ENCODE peak calls at places on chromosomes 11 and 22, in four cellular contexts. R is spleen, S is heart left ventricle, L is AG04450. G is an unnamed sample.

GRCh38 chr11:108223449-108224149 is 732 bp downstream of the ATM start:
- DNase-seq in R (no peak), S (no peak), L (no peak), G (peak; percentile 76)

GRCh38 chr11:27319065-27319464 is 44.0 kb downstream of the CCDC34 start:
- DNase-seq in R (no peak), S (no peak), L (no peak), G (peak; percentile 77)

GRCh38 chr11:130816941-130817607 is 99.2 kb downstream of the SNX19 start:
- DNase-seq in R (no peak), S (no peak), L (no peak), G (no peak)

GRCh38 chr22:29382575-29383328 is 5.6 kb downstream of the AP1B1 start:
- DNase-seq in R (no peak), S (no peak), L (no peak), G (no peak)

GRCh38 chr22:22948651-22949611 is 61.3 kb downstream of the IGLL5 start:
- DNase-seq in R (no peak), S (no peak), L (no peak), G (no peak)

GRCh38 chr11:96337541-96338530 is 5.2 kb downstream of the MAML2 start:
- DNase-seq in R (peak; percentile 80), S (no peak), L (no peak), G (peak; percentile 65)

GRCh38 chr11:80899381-80899780 is 1458.6 kb upstream of the TENM4 start:
- DNase-seq in R (no peak), S (no peak), L (no peak), G (peak; percentile 12)

GRCh38 chr11:117071344-117071787 is 26.9 kb downstream of the SIK3 start:
- DNase-seq in R (no peak), S (peak; percentile 40), L (no peak), G (no peak)

GRCh38 chr22:19423906-19424500 is 7.5 kb downstream of the HIRA start:
- DNase-seq in R (no peak), S (no peak), L (no peak), G (no peak)

GRCh38 chr11:39810358-39810757 is 1649.1 kb downstream of the LRRC4C start:
- DNase-seq in R (no peak), S (no peak), L (no peak), G (no peak)

GRCh38 chr22:32803020-32803758 is 1.7 kb downstream of the TIMP3 start:
- DNase-seq in R (no peak), S (no peak), L (no peak), G (no peak)

GRCh38 chr22:32804823-32805585 is 3.5 kb downstream of the TIMP3 start:
- DNase-seq in R (no peak), S (no peak), L (no peak), G (no peak)

GRCh38 chr22:32805586-32805881 is 4.0 kb downstream of the TIMP3 start:
- DNase-seq in R (no peak), S (no peak), L (no peak), G (no peak)

GRCh38 chr22:32802291-32802826 is 854 bp downstream of the TIMP3 start:
- DNase-seq in R (no peak), S (no peak), L (no peak), G (no peak)

GRCh38 chr22:32804036-32804435 is 2.5 kb downstream of the TIMP3 start:
- DNase-seq in R (no peak), S (no peak), L (no peak), G (no peak)
- H3K4me3 ChIP-seq in R (peak overlapping the region; percentile 64), S (peak overlapping the region; percentile 98), L (peak overlapping the region; percentile 97), G (no peak overlapping the region)

DNA sequence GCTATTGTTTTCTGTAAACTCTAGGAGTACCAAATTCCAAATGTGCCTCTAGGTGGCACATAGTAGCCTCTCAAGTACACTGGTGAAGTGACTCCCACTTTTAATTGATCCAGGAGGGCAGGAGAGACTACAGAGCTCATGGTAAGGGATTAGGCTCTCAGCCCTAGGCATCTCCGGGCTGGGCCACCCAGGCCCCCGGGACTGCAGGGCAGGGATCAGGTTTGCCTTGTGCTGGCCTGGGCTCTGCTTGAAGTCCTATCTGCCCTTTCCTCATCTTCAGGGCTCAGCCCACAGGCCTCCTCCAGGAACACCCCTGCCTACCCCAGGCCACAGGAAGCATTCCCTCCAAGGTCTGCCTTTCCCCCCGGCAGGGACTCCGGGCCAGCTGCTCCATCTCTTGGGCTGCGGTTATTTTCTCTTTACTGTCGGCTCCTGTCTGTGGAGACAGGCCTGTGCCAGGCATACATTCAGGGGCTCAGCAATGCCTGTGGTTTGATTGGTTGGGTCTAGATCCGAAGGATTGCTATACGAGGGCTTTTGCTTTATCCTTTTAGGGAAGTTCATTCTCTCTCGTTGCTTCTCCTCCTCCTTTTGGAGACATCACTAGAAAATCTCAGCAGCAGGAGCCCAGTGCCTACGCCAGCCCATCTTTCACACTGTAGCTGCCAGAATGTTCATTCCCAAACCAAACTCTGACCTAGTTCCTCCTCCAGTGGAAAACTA is 32.8 kb downstream of the PARVA start:
- DNase-seq in R (no peak), S (no peak), L (no peak), G (no peak)
- TF ChIP-seq CTCF in R (no peak), S (no peak), L (peak; percentile 11), G (no peak)

GRCh38 chr11:47863893-47864430 is 15.8 kb upstream of the NUP160 start:
- DNase-seq in R (no peak), S (no peak), L (no peak), G (no peak)

GRCh38 chr11:47867821-47868220 is 19.7 kb upstream of the NUP160 start:
- DNase-seq in R (no peak), S (no peak), L (no peak), G (no peak)

GRCh38 chr11:47864910-47865309 is 16.8 kb upstream of the NUP160 start:
- DNase-seq in R (no peak), S (no peak), L (no peak), G (no peak)

GRCh38 chr11:47870404-47870803 is 22.3 kb upstream of the NUP160 start:
- DNase-seq in R (no peak), S (no peak), L (no peak), G (no peak)

GRCh38 chr11:47869548-47870393 is 21.6 kb upstream of the NUP160 start:
- DNase-seq in R (no peak), S (no peak), L (no peak), G (no peak)
- H3K4me3 ChIP-seq in R (no peak overlapping the region), S (no peak overlapping the region), L (no peak overlapping the region), G (no peak overlapping the region)

GRCh38 chr11:6568191-6568918 is 35.1 kb downstream of the RRP8 start:
- DNase-seq in R (no peak), S (peak; percentile 55), L (peak; percentile 38), G (no peak)
- TF ChIP-seq CTCF in R (no peak), S (no peak), L (peak; percentile 13), G (no peak)

GRCh38 chr11:100716848-100717247 is 29.8 kb downstream of the ARHGAP42 start:
- DNase-seq in R (no peak), S (no peak), L (no peak), G (no peak)

GRCh38 chr11:100719362-100719761 is 32.3 kb downstream of the ARHGAP42 start:
- DNase-seq in R (no peak), S (no peak), L (no peak), G (no peak)

GRCh38 chr11:100715163-100715792 is 28.2 kb downstream of the ARHGAP42 start:
- DNase-seq in R (no peak), S (no peak), L (no peak), G (no peak)

GRCh38 chr11:100719809-100720221 is 32.7 kb downstream of the ARHGAP42 start:
- DNase-seq in R (no peak), S (peak; percentile 61), L (no peak), G (no peak)
- H3K4me3 ChIP-seq in R (no peak overlapping the region), S (no peak overlapping the region), L (no peak overlapping the region), G (no peak overlapping the region)

GRCh38 chr11:11163669-11164377 is 189.2 kb downstream of the CSNK2A3 start:
- DNase-seq in R (no peak), S (no peak), L (no peak), G (no peak)

GRCh38 chr11:11169715-11170351 is 183.2 kb downstream of the CSNK2A3 start:
- DNase-seq in R (no peak), S (no peak), L (no peak), G (peak; percentile 76)

GRCh38 chr11:11171285-11171684 is 181.8 kb downstream of the CSNK2A3 start:
- DNase-seq in R (no peak), S (no peak), L (no peak), G (no peak)

GRCh38 chr11:11170352-11171084 is 182.5 kb downstream of the CSNK2A3 start:
- DNase-seq in R (no peak), S (no peak), L (no peak), G (peak; percentile 65)

GRCh38 chr11:11167806-11168205 is 185.2 kb downstream of the CSNK2A3 start:
- DNase-seq in R (no peak), S (no peak), L (no peak), G (no peak)
- TF ChIP-seq CTCF in R (no peak), S (no peak), L (no peak), G (no peak)